ENCODE peak calls at places on chromosomes 11 and 22, in five cellular contexts. X is H1, G is GM12878, Z is HepG2, R is K562. Y is an unnamed sample.

GRCh38 chr11:82474876-82475275 is 258.8 kb downstream of the FAM181B start:
- DNase-seq in X (no peak), G (no peak), Z (no peak), R (no peak), Y (no peak)

GRCh38 chr11:282171-282570 is 4.0 kb downstream of the NLRP6 start:
- DNase-seq in X (no peak), G (no peak), Z (no peak), R (no peak), Y (peak)

GRCh38 chr11:116135897-116136296 is 631.7 kb upstream of the CADM1 start:
- DNase-seq in X (no peak), G (no peak), Z (no peak), R (no peak), Y (no peak)

GRCh38 chr11:57762235-57762866 is 749 bp downstream of the CTNND1 start:
- DNase-seq in X (no peak), G (no peak), Z (no peak), R (peak), Y (peak)

GRCh38 chr11:95058622-95059021 is 8.1 kb upstream of the SRSF8 start:
- DNase-seq in X (no peak), G (no peak), Z (no peak), R (no peak), Y (no peak)

GRCh38 chr11:12235945-12236743 is 125.8 kb downstream of the MICAL2 start:
- DNase-seq in X (no peak), G (peak), Z (peak), R (peak), Y (peak)

GRCh38 chr22:19743626-19744025 is 17.0 kb upstream of the TBX1 start:
- DNase-seq in X (no peak), G (no peak), Z (no peak), R (no peak), Y (no peak)

GRCh38 chr22:38228873-38229740 is 27.3 kb downstream of the MAFF start:
- DNase-seq in X (no peak), G (no peak), Z (peak), R (no peak), Y (no peak)

GRCh38 chr22:44309137-44309536 is 3.6 kb downstream of the SHISAL1 start:
- DNase-seq in X (no peak), G (no peak), Z (no peak), R (no peak), Y (no peak)

GRCh38 chr11:7098235-7098832 is 9.5 kb downstream of the RBMXL2 start:
- DNase-seq in X (no peak), G (peak), Z (peak), R (peak), Y (peak)
- TF ChIP-seq RFX5 in X (no peak), G (no peak), Z (no peak), R (no peak), Y (no peak)

GRCh38 chr11:10221342-10221741 is 72.7 kb downstream of the SBF2 start:
- DNase-seq in X (no peak), G (no peak), Z (no peak), R (no peak), Y (no peak)

GRCh38 chr11:10222399-10222798 is 71.6 kb downstream of the SBF2 start:
- DNase-seq in X (no peak), G (no peak), Z (no peak), R (no peak), Y (no peak)

GRCh38 chr11:10225553-10225952 is 68.5 kb downstream of the SBF2 start:
- DNase-seq in X (no peak), G (no peak), Z (no peak), R (no peak), Y (no peak)
- TF ChIP-seq SIN3A in X (no peak), G (no peak), Z (no peak), R (no peak), Y (no peak)

DNA sequence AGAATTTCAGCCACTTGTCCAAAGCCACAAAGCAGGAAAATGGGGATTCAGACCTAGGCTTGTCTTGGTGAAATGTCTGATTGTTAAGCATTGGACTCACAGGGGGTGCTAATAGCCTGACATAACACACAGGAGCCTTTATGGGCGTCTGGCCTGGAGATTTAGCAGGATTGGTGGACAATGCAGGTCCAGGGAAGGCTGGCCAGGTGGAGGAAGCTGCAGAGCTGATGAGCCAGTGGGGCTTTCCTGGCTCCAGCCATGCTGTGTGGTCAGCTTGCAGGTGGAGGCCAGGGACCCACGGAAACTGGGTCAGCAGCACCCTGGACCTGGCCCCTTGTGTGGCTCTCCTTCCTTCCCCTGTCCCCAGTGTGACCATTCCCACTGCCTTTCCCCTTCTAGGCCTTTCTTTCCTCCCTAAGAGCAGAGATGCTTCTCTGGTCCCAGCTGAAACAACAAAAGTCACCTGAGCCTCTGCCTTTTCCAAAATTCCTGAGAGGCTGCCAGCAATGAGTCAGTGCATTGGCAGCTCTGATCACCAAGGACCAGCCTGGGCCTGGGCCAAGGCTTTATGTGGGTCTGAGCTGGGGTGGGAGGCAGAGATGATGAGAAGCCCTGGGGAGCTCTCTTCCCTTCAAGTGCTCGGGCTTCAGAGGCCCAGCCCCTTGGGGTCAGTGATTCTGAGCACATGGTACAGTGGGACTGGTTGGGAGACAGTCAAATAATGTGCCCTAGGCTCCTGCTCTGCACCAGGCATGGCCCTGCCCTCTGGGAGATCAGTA is 85.2 kb downstream of the CCDC81 start:
- DNase-seq in X (peak), G (no peak), Z (peak), R (no peak), Y (peak)
- TF ChIP-seq RFX5 in X (no peak), G (no peak), Z (no peak), R (no peak), Y (no peak)

GRCh38 chr22:28955817-28956216 is 72.4 kb downstream of the ZNRF3 start:
- DNase-seq in X (no peak), G (peak), Z (no peak), R (no peak), Y (no peak)
- TF ChIP-seq SIN3A in X (no peak), G (no peak), Z (no peak), R (no peak), Y (no peak)

GRCh38 chr11:29022676-29023075 is 914.5 kb downstream of the METTL15 start:
- DNase-seq in X (no peak), G (no peak), Z (no peak), R (no peak), Y (no peak)
- TF ChIP-seq RFX5 in X (no peak), G (no peak), Z (no peak), R (no peak), Y (no peak)

Y was measured in SK-N-SH.